ENCODE peak calls at places on chromosome 13, in four cellular contexts. A is sigmoid colon; G is foreskin keratinocyte; J is activated CD4-positive, CD25-positive, alpha-beta regulatory T cell. W is an unnamed sample.

GRCh38 chr13:23701646-23702045 is 131.4 kb downstream of the TNFRSF19 start:
- DNase-seq in G (no peak), J (no peak), A (peak; percentile 84), W (no peak)

GRCh38 chr13:19148561-19148960 is 33.1 kb downstream of the TUBA3C start:
- DNase-seq in J (no peak), A (no peak), G (no peak), W (no peak)

GRCh38 chr13:43042410-43042921 is 19.1 kb downstream of the DNAJC15 start:
- DNase-seq in G (no peak), A (no peak), J (no peak), W (no peak)

GRCh38 chr13:30526612-30527217 is 61.0 kb upstream of the HMGB1 start:
- DNase-seq in G (no peak), J (no peak), A (no peak), W (peak; percentile 35)

GRCh38 chr13:111322001-111322915 is 1.8 kb downstream of the TEX29 start:
- DNase-seq in J (no peak), A (peak; percentile 59), G (no peak), W (peak; percentile 24)

GRCh38 chr13:37014609-37015008 is 14.0 kb downstream of the EXOSC8 start:
- DNase-seq in G (no peak), J (no peak), A (no peak), W (no peak)

GRCh38 chr13:108681986-108682562 is 52.7 kb downstream of the MYO16 start:
- DNase-seq in A (no peak), J (no peak), G (no peak), W (no peak)

GRCh38 chr13:25493930-25494707 is 122.3 kb downstream of the ATP8A2 start:
- DNase-seq in J (no peak), G (no peak), A (no peak), W (peak; percentile 52)

GRCh38 chr13:59178344-59178743 is 985.4 kb downstream of the DIAPH3 start:
- DNase-seq in J (no peak), G (no peak), A (no peak), W (no peak)

GRCh38 chr13:106499905-106500304 is 35.6 kb downstream of the EFNB2 start:
- DNase-seq in A (no peak), G (no peak), J (no peak), W (no peak)

GRCh38 chr13:22187329-22187728 is 516.5 kb downstream of the FGF9 start:
- DNase-seq in G (no peak), A (no peak), J (no peak), W (no peak)

GRCh38 chr13:113034451-113035208 is 65.6 kb downstream of the MCF2L start:
- DNase-seq in G (no peak), A (no peak), J (no peak), W (peak; percentile 60)

GRCh38 chr13:80048802-80049201 is 292.1 kb downstream of the SPRY2 start:
- DNase-seq in G (peak; percentile 79), J (no peak), A (peak; percentile 92), W (peak; percentile 30)

GRCh38 chr13:24271611-24272451 is 37.5 kb upstream of the C1QTNF9 start:
- DNase-seq in J (no peak), A (peak; percentile 84), G (no peak), W (no peak)

GRCh38 chr13:72839831-72840426 is 58.0 kb downstream of the PIBF1 start:
- DNase-seq in J (no peak), G (peak; percentile 31), A (no peak), W (peak; percentile 54)

GRCh38 chr13:52767949-52768516 is 28.4 kb upstream of the CNMD start:
- DNase-seq in J (no peak), G (no peak), A (no peak), W (no peak)

GRCh38 chr13:31045621-31046081 is 113.2 kb downstream of the TEX26 start:
- DNase-seq in G (peak; percentile 91), J (peak; percentile 32), A (peak; percentile 70), W (no peak)

GRCh38 chr13:51271528-51272070 is 49.4 kb downstream of the FAM124A start:
- DNase-seq in A (no peak), G (no peak), J (no peak), W (peak; percentile 13)

GRCh38 chr13:113411216-113412023 is 41.9 kb downstream of the ADPRHL1 start:
- DNase-seq in A (peak; percentile 87), G (no peak), J (no peak), W (no peak)

W was measured in H9.